ENCODE peak calls at places on chromosomes 4 and X, in four cellular contexts. M is AG09309, A is OCI-LY7, I is body of pancreas. Y is an unnamed sample.

GRCh38 chr4:52997132-52997416 is 135.0 kb downstream of the RASL11B start:
- DNase-seq in I (no peak), A (no peak), M (no peak), Y (no peak)

GRCh38 chr4:69467797-69468196 is 27.9 kb downstream of the UGT2B4 start:
- DNase-seq in A (no peak), M (no peak), I (no peak), Y (no peak)

GRCh38 chr4:124711469-124712416 is 789 bp downstream of the ANKRD50 start:
- DNase-seq in M (peak; percentile 40), A (peak; percentile 4), I (peak; percentile 44), Y (peak; percentile 7)

GRCh38 chr4:5611656-5612187 is 96.6 kb downstream of the EVC2 start:
- DNase-seq in I (no peak), M (no peak), A (no peak), Y (no peak)

GRCh38 chrX:49041683-49042529 is 1.3 kb downstream of the TFE3 start:
- DNase-seq in M (peak; percentile 25), I (no peak), A (peak; percentile 27), Y (no peak)

GRCh38 chrX:15680401-15680800 is 15.8 kb upstream of the CLTRN start:
- DNase-seq in A (no peak), M (no peak), I (no peak), Y (peak; percentile 32)

GRCh38 chrX:148495156-148495555 is 5.3 kb upstream of the AFF2 start:
- DNase-seq in I (no peak), M (no peak), A (no peak), Y (no peak)

GRCh38 chrX:19072372-19072771 is 49.9 kb downstream of the ADGRG2 start:
- DNase-seq in M (no peak), A (no peak), I (no peak), Y (no peak)

GRCh38 chr4:797066-797465 is 28.9 kb downstream of the CPLX1 start:
- DNase-seq in A (peak; percentile 52), M (no peak), I (peak; percentile 36), Y (no peak)

GRCh38 chrX:34300871-34301270 is 168.8 kb upstream of the FAM47A start:
- DNase-seq in A (peak; percentile 47), M (peak; percentile 3), I (peak; percentile 25), Y (peak; percentile 29)

GRCh38 chr4:25011135-25011866 is 19.4 kb downstream of the LGI2 start:
- DNase-seq in I (no peak), A (no peak), M (no peak), Y (no peak)

GRCh38 chr4:112184438-112184837 is 39.2 kb downstream of the FAM241A start:
- DNase-seq in A (no peak), I (no peak), M (no peak), Y (no peak)

GRCh38 chr4:112185740-112186670 is 40.8 kb downstream of the FAM241A start:
- DNase-seq in M (no peak), I (no peak), A (no peak), Y (no peak)

GRCh38 chr4:112185334-112185733 is 40.1 kb downstream of the FAM241A start:
- DNase-seq in M (no peak), A (no peak), I (no peak), Y (no peak)

GRCh38 chr4:112190684-112191083 is 40.9 kb upstream of the AP1AR start:
- DNase-seq in M (no peak), A (no peak), I (no peak), Y (no peak)

DNA sequence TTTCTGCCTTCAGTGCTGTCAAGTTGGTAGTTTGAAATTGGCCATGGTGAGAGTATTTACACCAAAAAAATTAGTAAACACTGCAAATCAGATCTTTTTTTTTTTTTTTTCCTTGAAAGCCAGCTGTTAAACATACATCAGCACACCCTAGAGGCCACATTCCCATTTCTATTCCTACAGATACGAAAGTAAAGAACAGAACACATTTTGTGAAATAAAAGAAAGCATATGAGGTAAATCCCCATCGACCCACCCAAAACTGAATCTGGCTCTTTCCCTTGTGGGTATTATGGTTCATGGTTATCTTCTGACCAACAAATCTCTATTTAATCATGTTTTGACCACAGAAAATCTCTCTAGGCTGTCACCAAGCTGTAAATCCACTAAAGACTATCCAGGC is 41.8 kb upstream of the AP1AR start:
- DNase-seq in A (no peak), M (no peak), I (no peak), Y (no peak)
- TF ChIP-seq CTCF in A (peak; percentile 37), M (peak; percentile 23), I (no peak), Y (no peak)

DNA sequence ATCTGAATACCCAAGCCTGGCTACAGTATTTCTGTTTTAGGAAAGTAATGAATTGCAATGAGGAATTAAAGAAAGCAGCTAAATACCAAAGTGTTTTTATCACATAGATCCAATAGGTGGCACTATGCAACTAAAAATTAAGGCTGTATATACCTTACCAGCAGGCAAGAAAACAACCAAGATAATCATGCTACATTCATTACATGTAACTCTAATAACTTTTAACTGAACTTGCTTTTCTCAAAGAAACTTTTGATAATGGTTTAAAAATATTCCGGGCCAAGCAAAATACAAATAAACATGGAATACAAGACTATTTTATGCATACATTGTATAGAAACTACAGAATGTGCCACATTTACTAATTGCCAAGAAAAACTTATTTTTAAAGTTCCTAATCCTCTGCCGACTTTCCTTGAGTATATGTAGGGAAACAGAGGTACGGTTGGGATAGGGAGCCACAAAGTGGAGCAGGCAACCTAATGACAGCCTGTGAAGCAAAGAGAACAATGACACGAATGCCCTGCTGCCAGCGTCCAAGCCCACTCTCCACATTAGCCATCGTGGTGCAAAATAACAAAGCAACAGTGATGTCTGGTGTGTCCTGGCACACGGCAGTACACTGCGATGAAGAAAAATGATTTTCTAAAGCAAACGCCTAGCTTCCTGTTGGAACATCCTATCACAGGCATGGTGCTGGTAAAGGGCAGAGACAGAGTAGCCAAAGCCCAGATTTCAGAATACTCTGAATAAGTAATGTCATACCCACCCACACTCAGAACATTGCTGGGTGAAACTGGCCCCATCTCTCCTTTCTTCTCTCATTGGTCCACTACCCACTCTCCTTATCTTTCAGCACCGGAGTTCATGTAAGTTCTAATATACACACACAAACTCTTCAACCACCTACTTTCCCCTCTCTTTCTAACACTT is 63.5 kb downstream of the SEC24D start:
- DNase-seq in A (peak; percentile 67), M (no peak), I (no peak), Y (no peak)
- TF ChIP-seq CTCF in A (peak; percentile 92), M (peak; percentile 41), I (peak; percentile 56), Y (peak; percentile 63)

GRCh38 chr4:152289963-152290362 is 245.9 kb downstream of the FBXW7 start:
- DNase-seq in A (no peak), I (no peak), M (no peak), Y (no peak)
- TF ChIP-seq CTCF in A (no peak), I (no peak), M (no peak), Y (no peak)

GRCh38 chr4:144316869-144317268 is 176.4 kb upstream of the GYPA start:
- DNase-seq in I (no peak), M (no peak), A (no peak), Y (no peak)

GRCh38 chr4:144313370-144313769 is 172.9 kb upstream of the GYPA start:
- DNase-seq in I (no peak), M (no peak), A (no peak), Y (no peak)

GRCh38 chr4:144318797-144319196 is 178.3 kb upstream of the GYPA start:
- DNase-seq in I (no peak), M (no peak), A (no peak), Y (no peak)
- TF ChIP-seq CTCF in I (no peak), M (no peak), A (peak; percentile 28), Y (no peak)

DNA sequence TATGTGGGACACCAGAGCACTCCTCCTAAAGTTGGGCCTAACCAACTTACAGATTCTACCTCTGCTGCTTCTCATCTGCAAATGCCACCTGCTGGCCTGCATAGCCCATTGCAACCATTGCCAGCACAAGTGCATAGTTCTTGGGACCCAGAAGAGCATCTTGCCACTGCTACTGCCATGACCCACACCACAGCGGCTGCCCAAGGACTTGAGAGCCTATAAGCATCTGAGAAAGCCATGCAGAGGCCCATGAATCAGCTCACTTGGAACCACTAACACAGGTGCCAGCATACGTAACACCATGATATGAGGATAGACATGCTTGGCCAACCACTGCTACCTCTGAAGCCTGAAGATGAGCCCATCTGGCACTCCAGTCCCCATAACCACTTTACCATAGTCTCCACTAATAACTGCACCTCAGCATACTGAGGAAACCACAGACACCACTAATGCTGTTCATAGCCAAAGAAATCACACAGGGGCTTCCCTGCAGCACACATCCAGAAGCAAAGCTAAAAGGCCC is 258.1 kb upstream of the AGTR2 start:
- DNase-seq in A (no peak), M (no peak), I (peak; percentile 45), Y (no peak)
- TF ChIP-seq CTCF in A (peak; percentile 39), M (peak; percentile 58), I (no peak), Y (no peak)

DNA sequence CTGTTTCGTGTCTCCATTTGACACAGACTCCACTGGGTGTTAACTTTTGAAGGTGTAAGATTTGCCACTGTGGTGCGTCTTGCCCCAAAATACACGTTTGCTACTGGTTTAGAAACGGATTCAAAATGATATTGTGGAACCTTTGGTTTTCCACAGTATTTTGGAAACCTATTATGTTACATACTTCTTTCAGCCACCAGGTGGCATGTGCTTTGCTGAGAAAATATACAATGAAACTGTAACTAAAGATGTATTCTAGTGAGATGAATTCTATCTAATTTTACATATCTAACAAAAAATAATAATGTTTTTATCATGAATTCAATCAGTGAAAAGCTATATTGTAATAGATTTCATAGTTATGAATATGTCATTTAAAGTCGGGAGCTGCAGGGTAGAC is 28.4 kb upstream of the SLITRK4 start:
- DNase-seq in A (peak; percentile 13), M (no peak), I (no peak), Y (no peak)
- TF ChIP-seq CTCF in A (peak; percentile 73), M (peak; percentile 56), I (peak; percentile 32), Y (peak; percentile 33)

GRCh38 chr4:151719935-151720334 is 40.9 kb downstream of the GATB start:
- DNase-seq in I (no peak), A (no peak), M (no peak), Y (no peak)

GRCh38 chr4:151717909-151718613 is 42.7 kb downstream of the GATB start:
- DNase-seq in I (no peak), M (no peak), A (no peak), Y (no peak)

GRCh38 chr4:151725087-151725486 is 35.7 kb downstream of the GATB start:
- DNase-seq in M (no peak), I (no peak), A (no peak), Y (no peak)

GRCh38 chr4:151719045-151719743 is 41.6 kb downstream of the GATB start:
- DNase-seq in A (no peak), M (no peak), I (no peak), Y (no peak)

GRCh38 chr4:151721466-151721865 is 39.3 kb downstream of the GATB start:
- DNase-seq in I (no peak), M (no peak), A (no peak), Y (no peak)
- TF ChIP-seq CTCF in I (no peak), M (no peak), A (no peak), Y (no peak)

GRCh38 chrX:47854474-47854873 is 17.8 kb downstream of the ZNF81 start:
- DNase-seq in A (peak; percentile 22), I (peak; percentile 24), M (no peak), Y (peak; percentile 47)
- TF ChIP-seq CTCF in A (peak; percentile 66), I (peak; percentile 21), M (peak; percentile 42), Y (peak; percentile 31)

GRCh38 chr4:164770051-164770724 is 16.3 kb downstream of the SMIM31 start:
- DNase-seq in A (no peak), I (no peak), M (no peak), Y (no peak)

GRCh38 chr4:164765096-164765495 is 11.2 kb downstream of the SMIM31 start:
- DNase-seq in M (no peak), I (no peak), A (no peak), Y (no peak)

GRCh38 chr4:164771088-164771487 is 17.2 kb downstream of the SMIM31 start:
- DNase-seq in A (no peak), I (no peak), M (no peak), Y (no peak)

GRCh38 chr4:164772076-164772475 is 18.1 kb downstream of the SMIM31 start:
- DNase-seq in A (no peak), I (no peak), M (no peak), Y (no peak)

GRCh38 chr4:164768516-164768915 is 14.6 kb downstream of the SMIM31 start:
- DNase-seq in I (no peak), M (no peak), A (peak; percentile 7), Y (no peak)
- TF ChIP-seq CTCF in I (no peak), M (no peak), A (peak; percentile 75), Y (no peak)

Y was measured in activated CD8-positive, alpha-beta T cell treated with anti-CD3 and anti-CD28 coated beads for 36 hours.